ENCODE peak calls at places on chromosomes 2 and 18, in ten cellular contexts. I, V, O, U, G, Z, H, L, W and T are unnamed samples.

GRCh38 chr2:231393149-231394131 is 2.1 kb upstream of the B3GNT7 start:
- DNase-seq in V (no peak), Z (no peak), G (no peak), I (peak; percentile 79), H (no peak), L (no peak), W (no peak), U (no peak), O (no peak), T (no peak)

GRCh38 chr2:166632616-166633015 is 138.6 kb upstream of the SCN7A start:
- DNase-seq in W (no peak), H (no peak), I (no peak), L (no peak), O (no peak), Z (no peak), V (no peak), G (no peak), U (no peak), T (peak; percentile 50)

GRCh38 chr18:35343488-35343935 is 708 bp downstream of the ZNF24 start:
- DNase-seq in H (no peak), L (no peak), G (no peak), I (no peak), Z (no peak), V (no peak), O (no peak), U (no peak), W (no peak), T (no peak)

GRCh38 chr2:72815655-72816268 is 10.1 kb downstream of the EXOC6B start:
- DNase-seq in W (no peak), V (no peak), G (no peak), U (no peak), H (no peak), L (no peak), Z (no peak), O (no peak), I (no peak), T (no peak)

GRCh38 chr2:234816491-234816890 is 135.3 kb upstream of the SH3BP4 start:
- DNase-seq in H (no peak), W (no peak), Z (no peak), I (no peak), L (no peak), O (no peak), V (no peak), U (no peak), G (no peak), T (no peak)

GRCh38 chr2:26495705-26496271 is 17.9 kb upstream of the OTOF start:
- DNase-seq in H (no peak), V (no peak), L (peak; percentile 32), Z (no peak), G (no peak), O (no peak), U (no peak), W (no peak), I (no peak), T (no peak)

GRCh38 chr18:32974421-32975165 is 201.8 kb upstream of the KLHL14 start:
- DNase-seq in L (no peak), Z (no peak), U (no peak), W (no peak), V (no peak), G (no peak), O (no peak), H (no peak), I (no peak), T (no peak)

GRCh38 chr2:231955758-231956472 is 5.6 kb upstream of the DIS3L2 start:
- DNase-seq in L (no peak), U (no peak), I (no peak), O (no peak), W (no peak), V (no peak), G (no peak), Z (no peak), H (no peak), T (no peak)

GRCh38 chr2:20539133-20539719 is 92.4 kb downstream of the RHOB start:
- DNase-seq in I (no peak), Z (no peak), O (no peak), H (peak; percentile 89), U (no peak), G (no peak), L (no peak), V (no peak), W (peak; percentile 47), T (no peak)

GRCh38 chr2:85537600-85538506 is 1.1 kb upstream of the MAT2A start:
- DNase-seq in Z (peak; percentile 62), G (peak; percentile 37), W (peak; percentile 44), L (peak; percentile 88), U (peak; percentile 84), V (no peak), H (peak; percentile 67), O (peak; percentile 84), I (peak; percentile 46), T (peak; percentile 60)

GRCh38 chr2:64792310-64792709 is 138.6 kb upstream of the SERTAD2 start:
- DNase-seq in V (no peak), O (no peak), G (no peak), H (no peak), I (no peak), Z (no peak), U (no peak), W (peak; percentile 19), L (no peak), T (no peak)

GRCh38 chr2:53315170-53315569 is 452.4 kb upstream of the CHAC2 start:
- DNase-seq in O (no peak), Z (no peak), I (no peak), H (no peak), W (no peak), G (no peak), U (no peak), L (no peak), V (no peak), T (no peak)

GRCh38 chr2:238294393-238295143 is 6.2 kb upstream of the PER2 start:
- DNase-seq in O (peak; percentile 28), L (peak; percentile 41), G (no peak), U (no peak), H (no peak), V (no peak), W (no peak), Z (no peak), I (no peak), T (no peak)

GRCh38 chr18:37913051-37913450 is 347.5 kb upstream of the CELF4 start:
- DNase-seq in G (no peak), Z (no peak), V (no peak), O (no peak), I (no peak), W (no peak), L (no peak), U (no peak), H (no peak), T (no peak)

GRCh38 chr2:197556456-197556855 is 40.6 kb downstream of the MOB4 start:
- DNase-seq in L (no peak), I (no peak), W (no peak), Z (no peak), H (no peak), U (no peak), O (no peak), V (no peak), G (no peak), T (no peak)

GRCh38 chr2:113895819-113896563 is 6.1 kb downstream of the ACTR3 start:
- DNase-seq in O (no peak), G (no peak), V (no peak), W (no peak), H (no peak), U (no peak), Z (no peak), I (no peak), L (no peak), T (no peak)
- H3K4me1 ChIP-seq in O (no peaks in the 10 kb centered on the region), G (peaks cover 89% of the 10 kb centered on the region), V (peaks cover 100% of the 10 kb centered on the region), W (peaks cover 29% of the 10 kb centered on the region), H (peaks cover 72% of the 10 kb centered on the region), U (peaks cover 51% of the 10 kb centered on the region), Z (peaks cover 85% of the 10 kb centered on the region), I (peaks cover 79% of the 10 kb centered on the region), L (peaks cover 98% of the 10 kb centered on the region), T (peaks cover 44% of the 10 kb centered on the region)

GRCh38 chr2:74507926-74508520 is 528 bp upstream of the PCGF1 start:
- DNase-seq in H (no peak), U (peak; percentile 54), V (no peak), W (peak; percentile 44), G (no peak), I (no peak), Z (no peak), O (no peak), L (peak; percentile 88), T (no peak)

GRCh38 chr2:74510272-74510671 is 2.8 kb upstream of the PCGF1 start:
- DNase-seq in L (no peak), W (no peak), V (no peak), G (no peak), U (no peak), H (no peak), Z (no peak), I (no peak), O (no peak), T (no peak)

GRCh38 chr2:74504591-74504990 is 2.9 kb downstream of the PCGF1 start:
- DNase-seq in W (no peak), H (no peak), L (peak; percentile 39), V (no peak), G (no peak), U (no peak), Z (no peak), I (no peak), O (no peak), T (no peak)

GRCh38 chr2:74505448-74506246 is 1.8 kb downstream of the PCGF1 start:
- DNase-seq in W (no peak), O (no peak), G (no peak), I (no peak), V (no peak), Z (no peak), H (no peak), L (peak; percentile 68), U (no peak), T (no peak)

GRCh38 chr2:74507145-74507925 is at the start of gene PCGF1:
- DNase-seq in L (peak; percentile 98), O (peak; percentile 99), H (peak; percentile 98), Z (peak; percentile 100), U (peak; percentile 100), I (peak; percentile 99), V (peak; percentile 89), G (peak; percentile 97), W (peak; percentile 96), T (peak; percentile 99)
- TF ChIP-seq POLR2A in L (no peak), O (no peak), H (no peak), Z (peak; percentile 73), U (no peak), I (peak; percentile 57), V (peak; percentile 55), G (peak; percentile 77), W (peak; percentile 86), T (peak; percentile 55)

DNA sequence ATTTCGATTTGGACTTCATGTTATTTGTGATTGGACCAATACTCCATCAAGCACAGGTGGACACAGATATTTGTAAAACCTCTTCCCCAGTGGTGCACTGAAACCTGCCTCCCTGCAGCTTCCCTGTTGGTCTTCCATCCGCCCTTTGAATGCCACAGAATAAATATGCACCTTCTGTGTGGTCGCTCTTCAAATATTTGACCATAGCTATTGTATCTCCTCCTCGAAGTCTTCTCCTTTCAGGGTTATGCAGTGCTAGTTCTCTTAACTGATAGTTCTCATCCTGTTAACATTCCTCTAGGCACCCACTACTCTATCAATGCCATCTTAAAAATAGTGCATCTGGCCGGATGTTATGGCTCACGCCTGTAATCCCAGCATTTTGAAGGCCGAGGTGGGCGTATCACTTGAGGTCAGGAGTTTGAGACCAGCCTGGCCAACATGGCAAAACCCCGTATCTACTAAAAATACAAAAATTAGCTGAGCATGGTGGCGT is 12.5 kb downstream of the SPATS2L start:
- DNase-seq in L (no peak), H (no peak), G (no peak), U (no peak), W (no peak), I (no peak), O (no peak), V (no peak), Z (no peak), T (no peak)
- H3K4me1 ChIP-seq in L (no peaks in the 10 kb centered on the region), H (peaks cover 68% of the 10 kb centered on the region), G (peaks cover 78% of the 10 kb centered on the region), U (peaks cover 5% of the 10 kb centered on the region), W (peaks cover 15% of the 10 kb centered on the region), I (no peaks in the 10 kb centered on the region), O (no peaks in the 10 kb centered on the region), V (peaks cover 97% of the 10 kb centered on the region), Z (peaks cover 27% of the 10 kb centered on the region), T (peaks cover 16% of the 10 kb centered on the region)

GRCh38 chr2:200812122-200813022 is 662 bp downstream of the BZW1 start:
- DNase-seq in W (peak; percentile 50), Z (peak; percentile 79), V (peak; percentile 22), L (peak; percentile 95), U (peak; percentile 80), H (peak; percentile 76), O (peak; percentile 88), G (peak; percentile 53), I (peak; percentile 60), T (peak; percentile 87)
- TF ChIP-seq POLR2A in W (no peak), Z (no peak), V (no peak), L (no peak), U (no peak), H (no peak), O (no peak), G (no peak), I (no peak), T (no peak)